ENCODE peak calls at places on chromosomes 5 and 9, in eight cellular contexts. E, N, Z, M, J, F, L and C are unnamed samples.

GRCh38 chr9:110444911-110445310 is 107.2 kb upstream of the TXNDC8 start:
- DNase-seq in Z (no peak), N (no peak), F (no peak), M (no peak), E (no peak), L (no peak), J (no peak), C (no peak)

GRCh38 chr5:43219120-43219519 is 27.1 kb downstream of the NIM1K start:
- DNase-seq in M (no peak), J (no peak), L (no peak), N (no peak), E (no peak), F (no peak), Z (no peak), C (no peak)

GRCh38 chr5:181246276-181247050 is 2.8 kb upstream of the RACK1 start:
- DNase-seq in Z (peak), J (peak), M (peak), N (peak), E (peak), F (no peak), L (peak), C (peak)

GRCh38 chr9:130448035-130448624 is 3.4 kb downstream of the ASS1 start:
- DNase-seq in F (no peak), Z (no peak), M (no peak), J (no peak), L (no peak), E (no peak), N (no peak), C (peak)

GRCh38 chr9:132572921-132573320 is 9.5 kb upstream of the BARHL1 start:
- DNase-seq in F (no peak), J (no peak), E (no peak), M (no peak), N (no peak), L (no peak), Z (no peak), C (no peak)

GRCh38 chr5:172351240-172351778 is 67.7 kb upstream of the UBTD2 start:
- DNase-seq in F (no peak), J (no peak), N (no peak), M (no peak), E (no peak), L (no peak), Z (no peak), C (no peak)

GRCh38 chr5:159620853-159621540 is 290.7 kb upstream of the IL12B start:
- DNase-seq in E (no peak), J (no peak), N (no peak), Z (no peak), F (no peak), L (no peak), M (no peak), C (no peak)

GRCh38 chr5:54309237-54309636 is 1.1 kb downstream of the ARL15 start:
- DNase-seq in N (no peak), L (no peak), J (no peak), E (no peak), Z (peak), M (no peak), F (no peak), C (peak)

GRCh38 chr5:58871648-58872242 is 288.9 kb downstream of the RAB3C start:
- DNase-seq in F (no peak), Z (peak), M (no peak), N (peak), L (no peak), J (no peak), E (no peak), C (peak)

GRCh38 chr5:13412040-13412595 is 532.4 kb downstream of the DNAH5 start:
- DNase-seq in M (no peak), Z (no peak), J (no peak), N (no peak), L (no peak), F (no peak), E (no peak), C (no peak)

GRCh38 chr5:37187465-37187977 is 61.7 kb downstream of the CPLANE1 start:
- DNase-seq in E (no peak), Z (no peak), M (no peak), J (no peak), L (no peak), N (no peak), F (no peak), C (no peak)

GRCh38 chr5:38765461-38765861 is 80.4 kb upstream of the OSMR start:
- DNase-seq in M (no peak), L (no peak), E (no peak), N (no peak), F (no peak), J (no peak), Z (no peak), C (no peak)

GRCh38 chr5:81303563-81303962 is 2.2 kb downstream of the ZCCHC9 start:
- DNase-seq in E (no peak), Z (no peak), J (no peak), M (no peak), L (no peak), F (no peak), N (no peak), C (no peak)

GRCh38 chr5:207599-207998 is 10.4 kb downstream of the CCDC127 start:
- DNase-seq in M (no peak), N (peak), L (no peak), E (no peak), J (no peak), F (no peak), Z (no peak), C (no peak)

GRCh38 chr5:124963236-124963929 is 216.9 kb upstream of the ZNF608 start:
- DNase-seq in E (no peak), J (no peak), F (no peak), Z (no peak), N (no peak), L (no peak), M (no peak), C (peak)

GRCh38 chr5:146945722-146946121 is 67.2 kb upstream of the PPP2R2B start:
- DNase-seq in L (no peak), F (no peak), E (no peak), N (no peak), J (no peak), Z (no peak), M (no peak), C (no peak)

GRCh38 chr5:51518607-51519006 is 135.4 kb downstream of the ISL1 start:
- DNase-seq in M (no peak), F (no peak), Z (no peak), J (no peak), L (no peak), N (no peak), E (no peak), C (no peak)

GRCh38 chr5:81195334-81195929 is 37.7 kb upstream of the CKMT2 start:
- DNase-seq in L (no peak), J (no peak), E (no peak), N (no peak), M (no peak), F (no peak), Z (no peak), C (no peak)

GRCh38 chr9:72228282-72228681 is 79.0 kb downstream of the GDA start:
- DNase-seq in F (no peak), E (no peak), L (no peak), Z (no peak), N (no peak), M (no peak), J (no peak), C (no peak)

GRCh38 chr5:107402881-107403280 is 267.9 kb downstream of the EFNA5 start:
- DNase-seq in L (no peak), N (no peak), E (no peak), M (no peak), F (no peak), Z (no peak), J (no peak), C (peak)

GRCh38 chr5:136656811-136657210 is 291.5 kb upstream of the TRPC7 start:
- DNase-seq in N (no peak), F (no peak), M (no peak), J (no peak), E (no peak), Z (no peak), L (no peak), C (no peak)

GRCh38 chr9:92948032-92948534 is 760 bp downstream of the FGD3 start:
- DNase-seq in Z (peak), N (no peak), J (no peak), E (no peak), M (no peak), F (no peak), L (no peak), C (no peak)

GRCh38 chr9:76657265-76657664 is 107.0 kb upstream of the PCA3 start:
- DNase-seq in N (no peak), J (no peak), E (no peak), F (no peak), M (no peak), Z (no peak), L (no peak), C (no peak)

GRCh38 chr5:145887976-145888574 is 15.3 kb upstream of the GRXCR2 start:
- DNase-seq in F (no peak), Z (no peak), E (no peak), M (no peak), N (no peak), J (no peak), L (no peak), C (peak)

GRCh38 chr9:134662143-134662876 is 20.7 kb downstream of the COL5A1 start:
- DNase-seq in Z (no peak), F (no peak), N (no peak), M (peak), J (no peak), L (no peak), E (no peak), C (no peak)

GRCh38 chr5:42842860-42843641 is 31.4 kb upstream of the SELENOP start:
- DNase-seq in F (no peak), J (no peak), E (no peak), N (no peak), L (no peak), Z (no peak), M (no peak), C (no peak)

GRCh38 chr5:181160144-181160754 is 12.9 kb downstream of the OR2V2 start:
- DNase-seq in N (peak), E (peak), J (peak), M (no peak), F (no peak), L (peak), Z (peak), C (peak)

GRCh38 chr5:135491552-135492318 is 39.6 kb upstream of the TIFAB start:
- DNase-seq in M (no peak), N (no peak), L (no peak), Z (no peak), J (no peak), F (peak), E (no peak), C (no peak)

GRCh38 chr5:168114444-168115017 is 176.9 kb upstream of the WWC1 start:
- DNase-seq in F (peak), J (no peak), N (peak), M (no peak), Z (peak), E (peak), L (peak), C (peak)

GRCh38 chr9:18360005-18360404 is 113.9 kb upstream of the ADAMTSL1 start:
- DNase-seq in N (no peak), Z (no peak), J (no peak), E (no peak), M (no peak), L (no peak), F (no peak), C (no peak)

GRCh38 chr5:36378551-36378950 is 76.8 kb upstream of the RANBP3L start:
- DNase-seq in J (no peak), N (no peak), E (no peak), Z (no peak), L (no peak), F (no peak), M (no peak), C (no peak)

GRCh38 chr5:59065551-59065950 is 482.7 kb downstream of the RAB3C start:
- DNase-seq in F (no peak), E (no peak), Z (no peak), N (no peak), M (no peak), L (no peak), J (no peak), C (no peak)

GRCh38 chr5:174532453-174533126 is 191.8 kb upstream of the MSX2 start:
- DNase-seq in F (no peak), Z (peak), E (peak), N (no peak), M (peak), J (no peak), L (peak), C (peak)

GRCh38 chr9:5671711-5672353 is 42.9 kb downstream of the RIC1 start:
- DNase-seq in F (no peak), Z (no peak), N (no peak), J (no peak), E (no peak), M (no peak), L (no peak), C (no peak)

GRCh38 chr9:123544007-123544827 is 188.2 kb downstream of the CRB2 start:
- DNase-seq in N (peak), J (peak), L (no peak), E (no peak), F (no peak), M (no peak), Z (peak), C (peak)

GRCh38 chr5:174816858-174817257 is 92.5 kb downstream of the MSX2 start:
- DNase-seq in M (no peak), L (no peak), N (no peak), Z (no peak), F (no peak), J (no peak), E (no peak), C (no peak)

GRCh38 chr9:83336696-83337095 is 201.5 kb downstream of the FRMD3 start:
- DNase-seq in E (no peak), J (no peak), M (no peak), Z (no peak), L (no peak), F (no peak), N (no peak), C (no peak)

GRCh38 chr9:135309763-135310125 is 169.8 kb upstream of the PPP1R26 start:
- DNase-seq in F (no peak), L (no peak), J (no peak), E (no peak), M (peak), Z (no peak), N (no peak), C (no peak)